ENCODE peak calls at places on chromosomes 1 and 21, in seven cellular contexts. C is K562, S is ovary, P is SJSA1, I is tibial nerve, W is small intestine, K is left ventricle myocardium inferior. J is an unnamed sample. For H3K4me1, the result is how much of the 10 kb centered on the place peaks cover.

GRCh38 chr1:167105150-167105840 is 11.4 kb downstream of the STYXL2 start:
- DNase-seq in C (no peak), S (no peak), P (no peak), I (no peak), W (peak), K (no peak), J (no peak)

GRCh38 chr1:216032284-216032683 is 391.0 kb downstream of the USH2A start:
- DNase-seq in C (no peak), S (no peak), P (no peak), I (no peak), W (no peak), K (no peak), J (no peak)

GRCh38 chr1:53319296-53320101 is 8.4 kb downstream of the LRP8 start:
- DNase-seq in C (no peak), S (no peak), P (no peak), I (no peak), W (no peak), K (no peak), J (no peak)

GRCh38 chr21:42737969-42738590 is 84.7 kb downstream of the PDE9A start:
- DNase-seq in C (no peak), S (peak), P (no peak), I (no peak), W (peak), K (peak), J (no peak)

GRCh38 chr21:45256021-45256911 is 31.4 kb downstream of the POFUT2 start:
- DNase-seq in C (no peak), S (no peak), P (peak), I (no peak), W (no peak), K (no peak), J (no peak)

GRCh38 chr1:228005511-228006033 is 1.2 kb upstream of the WNT3A start:
- DNase-seq in C (peak), S (no peak), P (no peak), I (no peak), W (no peak), K (no peak), J (no peak)

GRCh38 chr1:201330541-201330940 is 46.9 kb downstream of the TNNT2 start:
- DNase-seq in C (no peak), S (no peak), P (no peak), I (no peak), W (no peak), K (no peak), J (no peak)

GRCh38 chr1:8061210-8061609 is 35.1 kb upstream of the ERRFI1 start:
- DNase-seq in C (no peak), S (no peak), P (peak), I (peak), W (peak), K (no peak), J (no peak)

GRCh38 chr1:93578911-93579825 is 102.5 kb downstream of the BCAR3 start:
- DNase-seq in C (no peak), S (no peak), P (peak), I (no peak), W (peak), K (peak), J (no peak)

GRCh38 chr1:230188826-230189225 is 121.8 kb downstream of the GALNT2 start:
- DNase-seq in C (no peak), S (no peak), P (no peak), I (no peak), W (no peak), K (no peak), J (no peak)

GRCh38 chr1:224433671-224434446 is 738 bp downstream of the WDR26 start:
- DNase-seq in C (no peak), S (peak), P (no peak), I (peak), W (peak), K (peak), J (peak)
- H3K4me1 ChIP-seq in C (under half), S (under half), P (under half), I (under half), W (under half), K (half or more), J (under half)

GRCh38 chr1:2249559-2249906 is 21.4 kb downstream of the SKI start:
- DNase-seq in C (no peak), S (no peak), P (no peak), I (no peak), W (no peak), K (no peak), J (no peak)

GRCh38 chr1:2248854-2249558 is 20.9 kb downstream of the SKI start:
- DNase-seq in C (no peak), S (no peak), P (no peak), I (no peak), W (no peak), K (no peak), J (no peak)

GRCh38 chr1:2250721-2251281 is 22.7 kb downstream of the SKI start:
- DNase-seq in C (no peak), S (no peak), P (no peak), I (no peak), W (peak), K (no peak), J (no peak)

GRCh38 chr1:2248127-2248826 is 20.2 kb downstream of the SKI start:
- DNase-seq in C (no peak), S (no peak), P (no peak), I (no peak), W (peak), K (no peak), J (peak)

DNA sequence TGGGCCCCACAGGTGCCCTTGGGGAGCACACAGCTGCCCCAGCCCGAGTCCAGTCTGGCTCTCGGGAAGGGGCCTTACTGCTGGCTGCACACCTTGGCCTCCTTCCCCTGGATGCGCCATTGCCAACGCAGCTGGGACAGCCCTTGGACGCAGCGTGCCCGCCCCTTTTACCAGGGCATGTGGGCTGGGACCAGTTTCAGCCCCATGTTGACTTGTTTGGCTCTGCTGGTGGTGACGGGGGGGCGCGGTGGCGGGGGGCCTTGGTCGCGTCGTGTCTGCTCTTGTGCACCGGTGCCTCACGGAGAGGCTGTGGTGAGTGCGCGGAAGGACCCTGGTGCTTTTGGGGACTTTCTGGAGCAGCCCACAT is 19.6 kb downstream of the SKI start:
- DNase-seq in C (no peak), S (no peak), P (no peak), I (no peak), W (no peak), K (no peak), J (no peak)
- H3K4me1 ChIP-seq in C (half or more), S (under half), P (under half), I (half or more), W (under half), K (half or more), J (under half)

GRCh38 chr1:1360511-1361169 is 2.3 kb upstream of the MXRA8 start:
- DNase-seq in C (no peak), S (peak), P (peak), I (peak), W (no peak), K (peak), J (no peak)
- H3K4me1 ChIP-seq in C (half or more), S (under half), P (half or more), I (under half), W (under half), K (under half), J (under half)

DNA sequence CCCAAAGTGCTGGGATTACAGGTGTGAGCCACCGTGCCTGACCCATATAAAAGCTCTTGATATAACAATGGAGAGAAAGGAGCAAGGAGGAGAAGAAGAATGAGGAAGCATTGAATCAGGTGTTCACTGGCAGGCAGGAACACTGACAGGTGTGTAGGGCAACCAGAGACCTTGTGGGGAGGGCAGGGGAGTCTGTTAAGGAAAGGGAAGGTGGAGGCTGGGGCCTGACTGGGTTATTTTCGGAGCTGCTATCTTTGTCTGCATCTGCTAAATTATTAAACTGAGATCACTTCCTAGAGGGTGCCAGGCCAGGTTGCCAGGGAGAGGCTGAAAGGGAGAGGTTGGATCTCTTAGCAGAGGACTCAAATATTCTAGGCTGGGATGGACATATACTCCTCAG is 6.8 kb upstream of the TRNP1 start:
- DNase-seq in C (no peak), S (no peak), P (no peak), I (no peak), W (no peak), K (no peak), J (no peak)
- H3K4me1 ChIP-seq in C (under half), S (under half), P (under half), I (under half), W (under half), K (under half), J (under half)

DNA sequence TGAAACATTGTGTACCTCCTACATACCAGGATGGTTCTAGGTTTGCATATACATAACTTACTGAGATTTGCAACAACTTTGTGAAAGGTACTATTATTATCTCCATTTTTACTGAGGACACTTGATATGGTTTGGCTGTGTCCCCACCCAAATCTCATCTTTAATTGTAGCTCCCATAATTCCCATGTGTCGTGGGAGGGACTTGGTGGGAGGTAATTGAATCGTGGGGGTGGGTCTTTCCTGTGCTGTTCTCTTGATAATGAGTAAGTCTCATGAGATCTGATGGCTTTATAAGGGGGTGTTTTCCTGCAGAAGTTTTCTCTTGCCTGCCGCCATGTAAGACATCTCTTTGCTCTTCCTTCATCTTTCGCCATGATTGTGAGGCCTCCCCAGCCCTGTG is 40.1 kb downstream of the IGSF21 start:
- DNase-seq in C (no peak), S (no peak), P (no peak), I (no peak), W (no peak), K (no peak), J (no peak)
- H3K4me1 ChIP-seq in C (under half), S (under half), P (under half), I (under half), W (under half), K (under half), J (under half)

DNA sequence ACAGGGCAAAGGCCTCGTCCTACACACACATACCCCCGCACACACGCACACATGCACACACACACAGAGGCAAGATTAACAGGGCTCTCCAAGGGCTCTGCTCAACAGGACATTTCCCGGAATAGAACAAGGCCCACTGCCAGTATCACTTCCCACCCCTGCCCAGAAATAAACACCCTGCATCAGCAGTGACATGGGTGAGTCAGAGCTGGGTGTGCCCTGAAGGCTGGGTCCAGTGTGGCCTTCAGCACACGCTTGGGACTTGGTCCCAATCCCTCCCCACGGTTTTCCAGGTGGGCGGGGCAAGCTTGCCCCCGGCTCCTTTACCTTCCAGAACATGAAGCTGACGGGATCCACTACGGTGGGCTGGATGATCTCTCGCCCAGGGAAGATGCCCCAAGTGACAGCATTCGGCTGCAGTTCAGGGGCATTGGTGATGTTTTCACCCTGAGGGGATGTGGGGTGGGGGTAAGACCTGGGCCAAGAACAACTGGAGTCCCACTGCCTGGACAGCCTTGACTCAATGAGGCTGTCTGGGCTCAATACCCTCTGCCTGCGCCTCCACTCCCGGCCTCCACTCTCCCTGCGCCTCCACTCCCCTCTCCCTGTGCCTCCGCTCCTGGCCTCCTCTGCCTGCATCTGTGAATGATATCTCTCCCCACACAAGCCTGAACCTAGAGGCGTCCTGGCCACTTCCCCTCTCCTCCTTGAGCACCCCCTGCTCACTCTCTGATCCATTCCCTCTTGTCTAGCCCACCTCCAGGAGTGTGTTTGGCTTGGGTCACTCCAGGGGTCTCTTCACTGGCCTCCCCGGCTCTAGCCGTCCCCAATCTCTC is 14.7 kb downstream of the MTHFR start:
- DNase-seq in C (peak), S (peak), P (peak), I (peak), W (peak), K (peak), J (no peak)
- H3K4me1 ChIP-seq in C (half or more), S (under half), P (under half), I (half or more), W (under half), K (half or more), J (under half)

GRCh38 chr1:39212499-39212898 is 8.0 kb downstream of the MACF1 start:
- DNase-seq in C (no peak), S (no peak), P (no peak), I (no peak), W (no peak), K (no peak), J (no peak)

GRCh38 chr1:39213511-39214002 is 9.1 kb downstream of the MACF1 start:
- DNase-seq in C (no peak), S (no peak), P (peak), I (no peak), W (no peak), K (no peak), J (no peak)

GRCh38 chr1:39214998-39215873 is 10.7 kb downstream of the MACF1 start:
- DNase-seq in C (peak), S (no peak), P (no peak), I (no peak), W (no peak), K (no peak), J (no peak)

GRCh38 chr1:39214714-39214997 is 10.2 kb downstream of the MACF1 start:
- DNase-seq in C (no peak), S (no peak), P (no peak), I (no peak), W (no peak), K (no peak), J (no peak)

DNA sequence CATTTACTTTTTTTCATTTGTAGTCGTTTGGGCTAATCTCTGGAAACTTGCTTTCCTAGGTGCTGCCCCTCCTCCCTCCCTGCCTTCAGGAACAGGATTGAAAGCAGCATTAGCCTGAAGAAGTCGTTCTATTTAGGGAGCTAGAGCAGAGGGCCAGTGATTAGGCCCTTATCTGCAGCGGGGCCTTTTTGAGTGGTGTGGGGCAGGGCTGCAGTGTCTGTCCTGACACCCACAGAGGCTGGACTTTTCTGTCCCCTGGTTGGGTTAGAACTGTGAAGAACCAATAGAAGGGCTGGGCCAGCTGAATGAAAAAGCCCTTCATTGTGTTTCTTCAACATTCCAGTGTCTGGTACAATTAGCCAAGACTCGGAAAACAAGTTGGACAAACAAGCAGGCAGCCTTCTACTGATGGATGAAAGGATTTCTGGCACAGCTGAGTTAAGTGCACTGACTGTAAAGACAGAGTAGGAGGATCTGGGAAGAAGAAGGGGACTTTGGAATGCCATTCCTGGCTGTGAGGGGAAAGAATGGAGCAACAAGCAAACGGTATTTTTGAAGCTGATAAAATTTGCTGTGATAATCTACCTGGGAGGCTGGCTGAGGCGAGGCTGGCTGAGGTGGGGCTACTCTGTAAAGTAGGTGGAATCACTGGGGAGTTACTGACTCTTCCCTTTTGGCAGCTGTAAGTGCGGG is 9.7 kb downstream of the MACF1 start:
- DNase-seq in C (peak), S (no peak), P (no peak), I (no peak), W (no peak), K (peak), J (peak)
- H3K4me1 ChIP-seq in C (under half), S (under half), P (under half), I (under half), W (under half), K (half or more), J (under half)

DNA sequence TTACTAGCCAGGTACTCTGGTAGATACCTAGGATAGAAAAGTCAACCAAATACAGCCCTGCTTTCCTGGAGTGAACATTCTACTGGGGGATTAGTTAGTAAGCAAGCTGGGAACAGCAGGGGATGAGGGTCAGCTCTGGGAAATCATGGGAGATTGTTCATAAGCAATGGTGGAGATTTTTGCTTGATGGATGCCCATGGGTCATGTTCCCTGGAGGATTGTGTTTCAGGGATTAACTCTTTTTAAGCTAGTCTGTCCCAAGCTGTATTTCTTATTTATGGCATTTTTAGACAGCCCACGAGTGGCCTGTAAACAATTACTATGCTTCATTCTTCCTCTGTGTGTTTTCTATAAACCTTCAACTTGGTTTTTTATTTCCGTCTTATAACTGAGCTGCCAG is 18.9 kb downstream of the CACHD1 start:
- DNase-seq in C (no peak), S (no peak), P (no peak), I (no peak), W (no peak), K (no peak), J (peak)
- H3K4me1 ChIP-seq in C (under half), S (under half), P (under half), I (under half), W (under half), K (under half), J (under half)

DNA sequence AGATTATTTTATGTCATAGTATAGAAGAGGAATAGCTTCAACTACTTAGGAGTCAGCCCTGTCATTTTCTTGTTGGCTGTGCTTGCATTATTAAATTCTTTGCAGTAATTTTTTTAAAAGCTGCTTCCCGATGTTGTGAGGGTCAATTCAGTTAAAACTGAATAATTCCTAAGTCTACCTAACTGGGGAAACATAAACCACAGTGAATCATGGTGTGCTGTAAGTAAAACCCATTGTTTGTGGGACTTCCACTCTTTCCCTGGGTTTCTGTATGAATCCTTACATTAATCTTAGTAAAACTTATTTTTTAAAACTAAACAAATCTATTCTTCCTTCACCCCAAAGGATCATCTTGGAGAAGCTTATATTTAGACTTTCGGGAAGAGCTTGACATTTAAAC is 4.4 kb downstream of the SUCO start:
- DNase-seq in C (no peak), S (no peak), P (no peak), I (no peak), W (no peak), K (no peak), J (no peak)
- H3K4me1 ChIP-seq in C (under half), S (under half), P (under half), I (under half), W (under half), K (half or more), J (under half)

DNA sequence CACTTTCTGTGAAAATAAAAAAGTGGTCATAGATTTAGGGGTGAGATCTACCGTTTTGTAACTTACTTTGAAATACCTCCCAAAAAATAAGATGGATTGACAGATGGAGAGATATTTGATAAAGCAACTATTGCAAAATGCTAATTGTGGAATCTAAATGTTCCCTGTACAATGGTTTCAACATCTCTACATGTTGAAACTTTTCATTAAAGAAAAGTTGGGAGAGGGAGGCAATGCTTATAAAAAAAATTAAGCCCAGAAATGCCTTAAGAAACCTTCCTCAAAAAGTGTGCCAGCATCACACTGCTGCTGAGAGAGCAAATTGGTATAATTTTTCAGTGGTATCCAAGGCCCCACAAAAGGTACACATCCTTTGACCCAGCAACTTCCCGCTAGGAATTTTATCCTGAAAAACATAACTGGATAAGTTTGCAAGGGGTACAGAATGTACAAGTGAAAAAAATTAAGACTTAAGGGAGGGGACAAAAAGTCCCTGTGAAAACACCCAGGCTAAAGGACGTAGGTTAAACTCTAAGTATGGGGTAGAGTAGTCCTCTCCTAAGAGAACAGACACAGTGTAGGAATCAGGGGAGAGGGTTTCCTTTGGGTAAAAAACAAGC is 84.3 kb downstream of the TGFBR3 start:
- DNase-seq in C (no peak), S (no peak), P (no peak), I (no peak), W (no peak), K (no peak), J (no peak)
- H3K4me1 ChIP-seq in C (under half), S (under half), P (under half), I (under half), W (under half), K (half or more), J (under half)